ENCODE peak calls at places on chromosomes 12 and 14, in ten cellular contexts. One of them, this sample, is unnamed.

GRCh38 chr12:116601524-116601923 is 42.3 kb downstream of the MAP1LC3B2 start:
- DNase-seq in CD8-positive, alpha-beta T cell: no peak
- DNase-seq in ascending aorta: no peak
- DNase-seq in PC-9: peak; percentile 15
- DNase-seq in K562: peak; percentile 37
- DNase-seq in tibial artery: no peak
- DNase-seq in IMR-90: peak; percentile 46
- DNase-seq in kidney: no peak
- DNase-seq in left lung: no peak
- DNase-seq in tibial nerve: no peak
- DNase-seq in this sample: peak; percentile 22

GRCh38 chr14:60317609-60318008 is 68.6 kb downstream of the PPM1A start:
- DNase-seq in CD8-positive, alpha-beta T cell: no peak
- DNase-seq in ascending aorta: no peak
- DNase-seq in PC-9: no peak
- DNase-seq in K562: no peak
- DNase-seq in tibial artery: no peak
- DNase-seq in IMR-90: no peak
- DNase-seq in kidney: no peak
- DNase-seq in left lung: no peak
- DNase-seq in tibial nerve: no peak
- DNase-seq in this sample: no peak

GRCh38 chr12:52182456-52182855 is 9.4 kb downstream of the KRT80 start:
- DNase-seq in CD8-positive, alpha-beta T cell: no peak
- DNase-seq in ascending aorta: no peak
- DNase-seq in PC-9: no peak
- DNase-seq in K562: no peak
- DNase-seq in tibial artery: no peak
- DNase-seq in IMR-90: peak; percentile 23
- DNase-seq in kidney: no peak
- DNase-seq in left lung: no peak
- DNase-seq in tibial nerve: no peak
- DNase-seq in this sample: no peak

GRCh38 chr12:25583545-25583944 is 30.5 kb upstream of the LMNTD1 start:
- DNase-seq in CD8-positive, alpha-beta T cell: no peak
- DNase-seq in ascending aorta: no peak
- DNase-seq in PC-9: peak; percentile 14
- DNase-seq in K562: peak; percentile 13
- DNase-seq in tibial artery: peak; percentile 22
- DNase-seq in IMR-90: peak; percentile 19
- DNase-seq in kidney: no peak
- DNase-seq in left lung: no peak
- DNase-seq in tibial nerve: no peak
- DNase-seq in this sample: peak; percentile 29

GRCh38 chr14:71555654-71556559 is 376.3 kb upstream of the RGS6 start:
- DNase-seq in CD8-positive, alpha-beta T cell: peak; percentile 52
- DNase-seq in ascending aorta: no peak
- DNase-seq in PC-9: no peak
- DNase-seq in K562: peak; percentile 12
- DNase-seq in tibial artery: no peak
- DNase-seq in IMR-90: peak; percentile 43
- DNase-seq in kidney: no peak
- DNase-seq in left lung: no peak
- DNase-seq in tibial nerve: no peak
- DNase-seq in this sample: peak; percentile 50

GRCh38 chr14:52918486-52918885 is 32.4 kb downstream of the FERMT2 start:
- DNase-seq in CD8-positive, alpha-beta T cell: no peak
- DNase-seq in ascending aorta: no peak
- DNase-seq in PC-9: no peak
- DNase-seq in K562: no peak
- DNase-seq in tibial artery: no peak
- DNase-seq in IMR-90: peak; percentile 81
- DNase-seq in kidney: no peak
- DNase-seq in left lung: no peak
- DNase-seq in tibial nerve: no peak
- DNase-seq in this sample: peak; percentile 56

GRCh38 chr14:56004323-56004722 is 113.9 kb upstream of the PELI2 start:
- DNase-seq in CD8-positive, alpha-beta T cell: no peak
- DNase-seq in ascending aorta: no peak
- DNase-seq in PC-9: no peak
- DNase-seq in K562: no peak
- DNase-seq in tibial artery: no peak
- DNase-seq in IMR-90: no peak
- DNase-seq in kidney: no peak
- DNase-seq in left lung: no peak
- DNase-seq in tibial nerve: no peak
- DNase-seq in this sample: no peak

GRCh38 chr12:39966738-39967137 is 139.1 kb downstream of the SLC2A13 start:
- DNase-seq in CD8-positive, alpha-beta T cell: no peak
- DNase-seq in ascending aorta: no peak
- DNase-seq in PC-9: no peak
- DNase-seq in K562: no peak
- DNase-seq in tibial artery: no peak
- DNase-seq in IMR-90: no peak
- DNase-seq in kidney: no peak
- DNase-seq in left lung: no peak
- DNase-seq in tibial nerve: no peak
- DNase-seq in this sample: no peak

GRCh38 chr14:68386446-68386845 is 406.4 kb downstream of the ZFP36L1 start:
- DNase-seq in CD8-positive, alpha-beta T cell: no peak
- DNase-seq in ascending aorta: no peak
- DNase-seq in PC-9: no peak
- DNase-seq in K562: no peak
- DNase-seq in tibial artery: no peak
- DNase-seq in IMR-90: no peak
- DNase-seq in kidney: no peak
- DNase-seq in left lung: no peak
- DNase-seq in tibial nerve: no peak
- DNase-seq in this sample: no peak

GRCh38 chr14:68386950-68387779 is 405.7 kb downstream of the ZFP36L1 start:
- DNase-seq in CD8-positive, alpha-beta T cell: no peak
- DNase-seq in ascending aorta: no peak
- DNase-seq in PC-9: no peak
- DNase-seq in K562: no peak
- DNase-seq in tibial artery: no peak
- DNase-seq in IMR-90: peak; percentile 67
- DNase-seq in kidney: no peak
- DNase-seq in left lung: no peak
- DNase-seq in tibial nerve: no peak
- DNase-seq in this sample: peak; percentile 76

GRCh38 chr14:68384335-68384734 is 408.5 kb downstream of the ZFP36L1 start:
- DNase-seq in CD8-positive, alpha-beta T cell: no peak
- DNase-seq in ascending aorta: peak; percentile 83
- DNase-seq in PC-9: no peak
- DNase-seq in K562: no peak
- DNase-seq in tibial artery: peak; percentile 71
- DNase-seq in IMR-90: no peak
- DNase-seq in kidney: no peak
- DNase-seq in left lung: peak; percentile 74
- DNase-seq in tibial nerve: no peak
- DNase-seq in this sample: no peak

GRCh38 chr14:68380304-68380840 is 412.5 kb downstream of the ZFP36L1 start:
- DNase-seq in CD8-positive, alpha-beta T cell: no peak
- DNase-seq in ascending aorta: no peak
- DNase-seq in PC-9: no peak
- DNase-seq in K562: no peak
- DNase-seq in tibial artery: no peak
- DNase-seq in IMR-90: no peak
- DNase-seq in kidney: no peak
- DNase-seq in left lung: no peak
- DNase-seq in tibial nerve: no peak
- DNase-seq in this sample: peak; percentile 59

DNA sequence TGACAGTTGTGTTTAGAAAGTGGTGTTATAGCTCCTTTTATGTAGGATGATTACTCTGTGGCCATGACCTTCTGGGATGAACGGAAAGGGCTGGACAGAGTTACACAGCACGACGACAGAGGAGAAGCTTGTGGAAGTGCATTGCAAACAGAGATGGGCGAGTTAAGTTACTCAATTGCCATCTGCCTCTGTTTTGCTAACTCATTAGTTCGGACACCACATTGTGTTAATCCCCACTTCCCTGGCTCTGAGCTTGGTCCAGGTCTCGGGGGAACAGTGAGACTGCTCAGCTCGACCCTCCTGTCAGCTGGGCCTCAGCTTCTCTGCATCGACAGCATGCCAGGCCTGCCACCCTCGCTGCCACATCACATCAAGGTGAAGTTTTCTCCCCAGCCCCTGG is 408.0 kb downstream of the ZFP36L1 start:
- DNase-seq in CD8-positive, alpha-beta T cell: no peak
- DNase-seq in ascending aorta: no peak
- DNase-seq in PC-9: no peak
- DNase-seq in K562: no peak
- DNase-seq in tibial artery: no peak
- DNase-seq in IMR-90: no peak
- DNase-seq in kidney: no peak
- DNase-seq in left lung: no peak
- DNase-seq in tibial nerve: no peak
- DNase-seq in this sample: no peak
- H3K27ac ChIP-seq in CD8-positive, alpha-beta T cell: no peak overlapping the region
- H3K27ac ChIP-seq in ascending aorta: peak overlapping the region; percentile 77
- H3K27ac ChIP-seq in PC-9: no peak overlapping the region
- H3K27ac ChIP-seq in K562: no peak overlapping the region
- H3K27ac ChIP-seq in tibial artery: peak overlapping the region; percentile 81
- H3K27ac ChIP-seq in IMR-90: no peak overlapping the region
- H3K27ac ChIP-seq in kidney: peak overlapping the region; percentile 7
- H3K27ac ChIP-seq in left lung: peak overlapping the region; percentile 82
- H3K27ac ChIP-seq in tibial nerve: peak overlapping the region; percentile 84
- H3K27ac ChIP-seq in this sample: no peak overlapping the region

GRCh38 chr14:24990773-24991172 is 59.2 kb downstream of the STXBP6 start:
- DNase-seq in CD8-positive, alpha-beta T cell: no peak
- DNase-seq in ascending aorta: no peak
- DNase-seq in PC-9: no peak
- DNase-seq in K562: no peak
- DNase-seq in tibial artery: no peak
- DNase-seq in IMR-90: no peak
- DNase-seq in kidney: no peak
- DNase-seq in left lung: no peak
- DNase-seq in tibial nerve: no peak
- DNase-seq in this sample: no peak
- H3K4me1 ChIP-seq in CD8-positive, alpha-beta T cell: no peaks in the 10 kb centered on the region
- H3K4me1 ChIP-seq in ascending aorta: no peaks in the 10 kb centered on the region
- H3K4me1 ChIP-seq in PC-9: no peaks in the 10 kb centered on the region
- H3K4me1 ChIP-seq in K562: peaks cover 2% of the 10 kb centered on the region
- H3K4me1 ChIP-seq in tibial artery: no peaks in the 10 kb centered on the region
- H3K4me1 ChIP-seq in IMR-90: no peaks in the 10 kb centered on the region
- H3K4me1 ChIP-seq in kidney: peaks cover 9% of the 10 kb centered on the region
- H3K4me1 ChIP-seq in left lung: no peaks in the 10 kb centered on the region
- H3K4me1 ChIP-seq in tibial nerve: peaks cover 29% of the 10 kb centered on the region
- H3K4me1 ChIP-seq in this sample: no peaks in the 10 kb centered on the region

DNA sequence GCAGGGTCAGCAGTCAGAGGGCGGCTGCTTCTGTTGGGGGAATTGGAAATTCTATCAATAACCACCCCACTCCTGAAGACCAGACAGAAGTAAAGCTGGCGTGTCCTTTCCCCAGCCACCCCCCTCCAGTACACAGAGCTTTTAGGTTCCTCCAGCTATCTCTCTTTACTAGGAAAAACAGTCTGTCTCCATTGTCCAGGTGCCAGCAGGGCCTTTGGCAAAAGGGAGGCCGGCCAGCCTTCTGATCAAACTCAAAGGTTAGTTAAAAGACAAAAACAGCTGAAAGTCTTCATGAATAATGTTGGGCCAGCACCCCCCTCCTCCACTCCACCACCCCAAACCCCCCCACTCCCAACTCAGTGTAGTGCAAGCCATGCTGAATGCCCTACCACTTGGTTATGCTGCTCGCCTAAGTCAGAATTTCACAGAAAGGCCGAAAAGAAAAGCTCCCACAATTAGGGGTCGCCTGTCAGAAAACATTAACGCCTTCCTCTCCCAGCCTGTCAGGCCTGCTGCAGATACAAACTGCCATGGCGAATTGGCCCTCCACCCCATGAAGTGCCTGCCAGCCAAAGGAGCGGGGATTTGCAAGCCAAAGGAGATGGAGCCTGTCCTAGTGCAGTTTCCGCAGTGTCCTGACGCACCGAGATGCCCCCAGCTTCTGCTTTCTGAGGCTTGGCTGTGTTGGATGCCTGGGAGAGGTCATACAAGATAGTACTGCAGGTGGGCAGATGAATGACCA is 8.9 kb downstream of the ASCL1 start:
- DNase-seq in CD8-positive, alpha-beta T cell: no peak
- DNase-seq in ascending aorta: no peak
- DNase-seq in PC-9: no peak
- DNase-seq in K562: no peak
- DNase-seq in tibial artery: no peak
- DNase-seq in IMR-90: no peak
- DNase-seq in kidney: no peak
- DNase-seq in left lung: no peak
- DNase-seq in tibial nerve: no peak
- DNase-seq in this sample: no peak
- H3K27ac ChIP-seq in CD8-positive, alpha-beta T cell: no peak overlapping the region
- H3K27ac ChIP-seq in ascending aorta: no peak overlapping the region
- H3K27ac ChIP-seq in PC-9: no peak overlapping the region
- H3K27ac ChIP-seq in K562: no peak overlapping the region
- H3K27ac ChIP-seq in tibial artery: no peak overlapping the region
- H3K27ac ChIP-seq in IMR-90: no peak overlapping the region
- H3K27ac ChIP-seq in kidney: no peak overlapping the region
- H3K27ac ChIP-seq in left lung: no peak overlapping the region
- H3K27ac ChIP-seq in tibial nerve: no peak overlapping the region
- H3K27ac ChIP-seq in this sample: no peak overlapping the region

GRCh38 chr12:106303202-106303820 is 778 bp downstream of the TCP11L2 start:
- DNase-seq in CD8-positive, alpha-beta T cell: peak; percentile 93
- DNase-seq in ascending aorta: peak; percentile 92
- DNase-seq in PC-9: peak; percentile 73
- DNase-seq in K562: peak; percentile 46
- DNase-seq in tibial artery: peak; percentile 92
- DNase-seq in IMR-90: peak; percentile 60
- DNase-seq in kidney: peak; percentile 96
- DNase-seq in left lung: peak; percentile 93
- DNase-seq in tibial nerve: peak; percentile 75
- DNase-seq in this sample: peak; percentile 44

GRCh38 chr12:106301241-106301610 is 1.3 kb upstream of the TCP11L2 start:
- DNase-seq in CD8-positive, alpha-beta T cell: no peak
- DNase-seq in ascending aorta: no peak
- DNase-seq in PC-9: no peak
- DNase-seq in K562: no peak
- DNase-seq in tibial artery: no peak
- DNase-seq in IMR-90: no peak
- DNase-seq in kidney: no peak
- DNase-seq in left lung: no peak
- DNase-seq in tibial nerve: no peak
- DNase-seq in this sample: peak; percentile 29

GRCh38 chr12:106301611-106302321 is 767 bp upstream of the TCP11L2 start:
- DNase-seq in CD8-positive, alpha-beta T cell: peak; percentile 81
- DNase-seq in ascending aorta: peak; percentile 77
- DNase-seq in PC-9: peak; percentile 67
- DNase-seq in K562: peak; percentile 91
- DNase-seq in tibial artery: peak; percentile 54
- DNase-seq in IMR-90: peak; percentile 64
- DNase-seq in kidney: peak; percentile 89
- DNase-seq in left lung: peak; percentile 86
- DNase-seq in tibial nerve: peak; percentile 22
- DNase-seq in this sample: peak; percentile 46

GRCh38 chr12:106304001-106304421 is 1.5 kb downstream of the TCP11L2 start:
- DNase-seq in CD8-positive, alpha-beta T cell: no peak
- DNase-seq in ascending aorta: no peak
- DNase-seq in PC-9: no peak
- DNase-seq in K562: no peak
- DNase-seq in tibial artery: no peak
- DNase-seq in IMR-90: no peak
- DNase-seq in kidney: no peak
- DNase-seq in left lung: no peak
- DNase-seq in tibial nerve: no peak
- DNase-seq in this sample: no peak

GRCh38 chr12:106302401-106303201 is at the start of gene TCP11L2:
- DNase-seq in CD8-positive, alpha-beta T cell: peak; percentile 96
- DNase-seq in ascending aorta: peak; percentile 92
- DNase-seq in PC-9: peak; percentile 79
- DNase-seq in K562: peak; percentile 94
- DNase-seq in tibial artery: peak; percentile 88
- DNase-seq in IMR-90: peak; percentile 58
- DNase-seq in kidney: peak; percentile 95
- DNase-seq in left lung: peak; percentile 89
- DNase-seq in tibial nerve: peak; percentile 86
- DNase-seq in this sample: peak; percentile 55
- H3K4me1 ChIP-seq in CD8-positive, alpha-beta T cell: peaks cover 51% of the 10 kb centered on the region
- H3K4me1 ChIP-seq in ascending aorta: peaks cover 12% of the 10 kb centered on the region
- H3K4me1 ChIP-seq in PC-9: peaks cover 66% of the 10 kb centered on the region
- H3K4me1 ChIP-seq in K562: peaks cover 30% of the 10 kb centered on the region
- H3K4me1 ChIP-seq in tibial artery: peaks cover 27% of the 10 kb centered on the region
- H3K4me1 ChIP-seq in IMR-90: peaks cover 9% of the 10 kb centered on the region
- H3K4me1 ChIP-seq in kidney: peaks cover 5% of the 10 kb centered on the region
- H3K4me1 ChIP-seq in left lung: peaks cover 62% of the 10 kb centered on the region
- H3K4me1 ChIP-seq in tibial nerve: peaks cover 73% of the 10 kb centered on the region
- H3K4me1 ChIP-seq in this sample: peaks cover 9% of the 10 kb centered on the region